ENCODE peak calls at places on chromosome 21, in seven cellular contexts. E, Z, F, H, L, I and Y are unnamed samples.
A peak's percentile ranks its signal among the peaks of the same experiment; 100 is the strongest.

GRCh38 chr21:40331804-40332203 is 464.6 kb downstream of the PCP4 start:
- DNase-seq in E (no peak), Z (no peak), F (no peak), H (no peak), L (no peak), I (no peak), Y (no peak)

GRCh38 chr21:31941694-31942093 is 68.9 kb downstream of the HUNK start:
- DNase-seq in E (no peak), Z (no peak), F (peak; percentile 32), H (no peak), L (no peak), I (no peak), Y (no peak)

GRCh38 chr21:25421327-25422028 is 185.8 kb downstream of the MRPL39 start:
- DNase-seq in E (peak; percentile 50), Z (no peak), F (no peak), H (no peak), L (peak; percentile 45), I (no peak), Y (peak; percentile 8)

GRCh38 chr21:27024971-27025370 is 58.1 kb upstream of the ADAMTS5 start:
- DNase-seq in E (no peak), Z (no peak), F (no peak), H (no peak), L (no peak), I (no peak), Y (no peak)

GRCh38 chr21:14073615-14074014 is 137.1 kb downstream of the LIPI start:
- DNase-seq in E (no peak), Z (no peak), F (no peak), H (no peak), L (no peak), I (no peak), Y (no peak)

GRCh38 chr21:36552458-36552800 is 72.5 kb upstream of the CLDN14 start:
- DNase-seq in E (no peak), Z (no peak), F (no peak), H (no peak), L (no peak), I (no peak), Y (no peak)

GRCh38 chr21:36422279-36423098 is 37.3 kb downstream of the CHAF1B start:
- DNase-seq in E (no peak), Z (peak; percentile 37), F (peak; percentile 62), H (no peak), L (peak; percentile 20), I (no peak), Y (peak; percentile 3)

GRCh38 chr21:27423073-27423472 is 456.2 kb upstream of the ADAMTS5 start:
- DNase-seq in E (no peak), Z (peak; percentile 72), F (no peak), H (no peak), L (peak; percentile 68), I (no peak), Y (peak; percentile 96)

GRCh38 chr21:33109574-33110339 is 39.8 kb downstream of the OLIG1 start:
- DNase-seq in E (no peak), Z (no peak), F (no peak), H (no peak), L (no peak), I (no peak), Y (no peak)
- H3K4me3 ChIP-seq in E (no peak overlapping the region), Z (peak overlapping the region; percentile 29), F (no peak overlapping the region), H (no peak overlapping the region), L (peak overlapping the region; percentile 24), I (no peak overlapping the region), Y (no peak overlapping the region)

DNA sequence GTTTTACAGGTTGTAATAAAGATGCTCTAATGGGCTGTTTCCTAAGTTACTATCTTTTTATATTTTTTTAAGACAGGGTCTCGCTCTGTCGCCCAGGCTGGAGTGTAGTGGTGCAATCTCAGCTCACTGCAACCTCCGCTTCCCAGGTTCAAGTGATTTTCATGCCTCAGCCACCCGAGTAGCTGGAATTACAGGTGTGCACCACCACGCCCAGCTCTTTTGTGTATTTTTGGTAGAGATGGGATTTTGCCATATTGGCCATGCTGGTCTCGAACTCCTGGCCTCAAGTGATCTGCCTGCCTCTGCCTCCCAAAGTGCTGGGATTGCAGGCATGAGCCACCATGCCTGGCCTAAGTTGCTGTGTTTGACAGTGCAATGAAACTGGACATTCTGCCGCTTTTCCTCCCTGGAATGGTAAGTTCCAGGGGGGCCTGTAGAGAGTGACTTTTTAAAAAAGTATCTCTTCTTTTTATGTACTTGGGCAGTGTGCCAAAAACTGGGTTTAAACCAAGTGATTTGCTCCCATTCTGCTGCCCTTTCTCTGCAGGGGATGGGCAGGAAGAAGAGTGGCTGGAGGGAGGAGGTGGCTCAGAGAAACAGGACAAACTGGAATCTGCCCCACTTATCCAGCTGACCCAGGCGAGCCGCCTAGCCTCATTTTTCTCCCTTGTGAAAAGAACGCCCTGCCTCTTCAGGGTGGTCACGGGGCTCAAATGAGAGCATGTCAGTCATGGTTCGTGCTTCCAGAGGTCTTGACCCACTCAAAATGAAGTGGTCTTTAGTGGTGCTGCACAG is 2.3 kb downstream of the SLC37A1 start:
- DNase-seq in E (no peak), Z (no peak), F (peak; percentile 78), H (no peak), L (no peak), I (no peak), Y (no peak)
- H3K4me3 ChIP-seq in E (peak overlapping the region; percentile 47), Z (no peak overlapping the region), F (peak overlapping the region; percentile 84), H (no peak overlapping the region), L (no peak overlapping the region), I (no peak overlapping the region), Y (no peak overlapping the region)

GRCh38 chr21:38177919-38178652 is 78.7 kb upstream of the KCNJ15 start:
- DNase-seq in E (no peak), Z (no peak), F (no peak), H (no peak), L (no peak), I (no peak), Y (no peak)

GRCh38 chr21:38178653-38179503 is 77.9 kb upstream of the KCNJ15 start:
- DNase-seq in E (no peak), Z (no peak), F (no peak), H (no peak), L (no peak), I (no peak), Y (no peak)

GRCh38 chr21:38171723-38172344 is 85.0 kb upstream of the KCNJ15 start:
- DNase-seq in E (no peak), Z (no peak), F (no peak), H (no peak), L (no peak), I (no peak), Y (peak; percentile 58)

GRCh38 chr21:38179504-38179900 is 77.3 kb upstream of the KCNJ15 start:
- DNase-seq in E (no peak), Z (no peak), F (no peak), H (no peak), L (no peak), I (no peak), Y (no peak)

GRCh38 chr21:38175321-38175720 is 81.5 kb upstream of the KCNJ15 start:
- DNase-seq in E (no peak), Z (no peak), F (no peak), H (no peak), L (no peak), I (no peak), Y (no peak)
- H3K4me3 ChIP-seq in E (no peak overlapping the region), Z (no peak overlapping the region), F (no peak overlapping the region), H (no peak overlapping the region), L (no peak overlapping the region), I (no peak overlapping the region), Y (no peak overlapping the region)

GRCh38 chr21:43645987-43646386 is 13.3 kb downstream of the HSF2BP start:
- DNase-seq in E (no peak), Z (no peak), F (peak; percentile 26), H (no peak), L (no peak), I (no peak), Y (no peak)

GRCh38 chr21:43645414-43645891 is 13.8 kb downstream of the HSF2BP start:
- DNase-seq in E (no peak), Z (no peak), F (peak; percentile 70), H (no peak), L (peak; percentile 67), I (no peak), Y (peak; percentile 51)

GRCh38 chr21:43644609-43645008 is 14.7 kb downstream of the HSF2BP start:
- DNase-seq in E (no peak), Z (no peak), F (no peak), H (no peak), L (no peak), I (no peak), Y (peak; percentile 51)

GRCh38 chr21:43648171-43648570 is 11.1 kb downstream of the HSF2BP start:
- DNase-seq in E (no peak), Z (no peak), F (no peak), H (no peak), L (no peak), I (no peak), Y (no peak)

GRCh38 chr21:43646550-43647260 is 12.6 kb downstream of the HSF2BP start:
- DNase-seq in E (peak; percentile 77), Z (peak; percentile 89), F (peak; percentile 95), H (peak; percentile 94), L (peak; percentile 96), I (peak; percentile 80), Y (peak; percentile 88)
- H3K4me3 ChIP-seq in E (no peak overlapping the region), Z (no peak overlapping the region), F (no peak overlapping the region), H (no peak overlapping the region), L (no peak overlapping the region), I (no peak overlapping the region), Y (no peak overlapping the region)

DNA sequence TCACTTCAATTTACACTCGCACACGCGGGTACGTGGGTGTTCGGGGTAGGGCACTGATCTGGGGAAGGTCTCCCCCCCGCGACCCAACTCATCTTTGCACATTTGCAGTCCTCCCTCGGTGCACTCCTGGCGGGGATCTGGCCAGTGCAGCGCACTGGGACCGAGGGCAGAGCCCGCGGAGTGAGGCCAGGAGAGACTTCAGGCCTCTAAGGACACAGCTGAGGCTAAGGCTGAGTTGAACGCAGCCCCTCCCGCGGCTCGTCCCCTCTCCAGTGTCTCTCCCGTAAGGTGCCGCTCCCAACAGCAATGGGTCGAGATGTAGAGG is 939 bp upstream of the NCAM2 start:
- DNase-seq in E (no peak), Z (no peak), F (no peak), H (no peak), L (no peak), I (no peak), Y (no peak)
- H3K4me3 ChIP-seq in E (peak overlapping the region; percentile 26), Z (peak overlapping the region; percentile 73), F (peak overlapping the region; percentile 38), H (peak overlapping the region; percentile 60), L (peak overlapping the region; percentile 72), I (no peak overlapping the region), Y (peak overlapping the region; percentile 77)

GRCh38 chr21:44880762-44881585 is 7.5 kb upstream of the PTTG1IP start:
- DNase-seq in E (no peak), Z (no peak), F (no peak), H (no peak), L (peak; percentile 29), I (no peak), Y (no peak)
- H3K4me3 ChIP-seq in E (no peak overlapping the region), Z (no peak overlapping the region), F (no peak overlapping the region), H (no peak overlapping the region), L (no peak overlapping the region), I (no peak overlapping the region), Y (no peak overlapping the region)

DNA sequence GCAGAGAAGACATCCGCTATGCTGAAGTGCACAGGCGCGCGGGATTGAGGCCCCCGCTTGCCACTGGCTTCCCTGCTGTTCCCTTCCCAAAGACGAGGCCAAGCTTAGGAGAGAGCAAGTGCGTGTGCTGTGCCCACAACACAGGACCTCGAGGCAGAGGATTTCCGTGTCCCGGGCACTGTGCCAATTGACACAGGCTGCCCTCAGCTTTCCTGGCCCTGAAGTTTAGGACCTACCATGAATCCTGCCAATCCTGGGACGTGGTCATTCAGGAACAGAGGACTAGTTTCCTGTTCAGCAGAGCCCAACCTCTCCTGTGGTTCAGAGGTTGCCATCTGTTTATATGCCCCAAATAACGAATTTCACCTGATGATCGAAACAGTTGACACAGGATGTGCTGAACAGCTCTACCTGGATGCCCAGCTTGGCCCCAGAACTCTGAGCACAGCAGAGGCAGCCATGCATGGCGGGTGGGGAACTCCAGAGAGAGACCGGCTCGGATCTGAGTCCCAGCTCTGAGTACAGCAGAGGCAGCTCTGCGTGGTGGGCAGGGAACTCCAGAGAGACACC is 22.0 kb downstream of the SLC37A1 start:
- DNase-seq in E (no peak), Z (no peak), F (peak; percentile 55), H (no peak), L (no peak), I (no peak), Y (no peak)
- H3K4me3 ChIP-seq in E (no peak overlapping the region), Z (no peak overlapping the region), F (no peak overlapping the region), H (no peak overlapping the region), L (no peak overlapping the region), I (no peak overlapping the region), Y (no peak overlapping the region)